ENCODE peak calls at places on chromosomes 6 and 20, in ten cellular contexts. Z is cardiac fibroblast; E is HEK293T; W is HuH-7; P is mucosa of gallbladder; G is KG1; J is stimulated activated CD4-positive, alpha-beta T cell treated with anti-CD3 and anti-CD28 coated beads, Interleukin-4, amount 100 ng/mL, for 24 hours; K is activated CD4-positive, alpha-beta T cell treated with anti-CD3 and anti-CD28 coated beads, Interleukin-2, amount 50 U/mL, for 4 hours; C is naive thymus-derived CD4-positive, alpha-beta T cell; F is AG08396. N is an unnamed sample.

GRCh38 chr20:63574829-63575720 is 1.0 kb upstream of the HELZ2 start:
- DNase-seq in K (no peak), P (no peak), Z (peak; percentile 66), F (no peak), J (no peak), C (no peak), G (no peak), W (no peak), E (no peak), N (no peak)

GRCh38 chr6:113739066-113739655 is 118.0 kb upstream of the MARCKS start:
- DNase-seq in P (no peak), C (no peak), G (no peak), Z (no peak), J (no peak), K (no peak), W (no peak), E (no peak), F (no peak), N (no peak)

GRCh38 chr20:50427740-50428462 is 82.3 kb upstream of the PTPN1 start:
- DNase-seq in E (no peak), C (no peak), Z (peak; percentile 43), J (no peak), W (no peak), K (no peak), F (no peak), G (no peak), P (peak; percentile 50), N (no peak)

GRCh38 chr20:53224851-53225250 is 252.7 kb downstream of the TSHZ2 start:
- DNase-seq in G (no peak), E (no peak), P (no peak), J (no peak), Z (no peak), F (no peak), K (no peak), W (no peak), C (no peak), N (no peak)

GRCh38 chr20:1033751-1034419 is 31.8 kb upstream of the RSPO4 start:
- DNase-seq in F (no peak), P (no peak), E (no peak), W (no peak), G (peak; percentile 89), C (no peak), Z (no peak), K (no peak), J (no peak), N (no peak)

GRCh38 chr6:6057442-6058053 is 50.8 kb upstream of the NRN1 start:
- DNase-seq in W (peak; percentile 10), C (no peak), Z (peak; percentile 34), G (peak; percentile 31), K (no peak), P (peak; percentile 14), E (peak; percentile 38), J (no peak), F (no peak), N (peak; percentile 20)

GRCh38 chr6:103409475-103409874 is 1450.2 kb downstream of the HACE1 start:
- DNase-seq in J (no peak), C (no peak), G (no peak), W (no peak), E (no peak), K (no peak), F (no peak), Z (no peak), P (no peak), N (no peak)

GRCh38 chr20:36097331-36097730 is 57.2 kb upstream of the EPB41L1 start:
- DNase-seq in K (no peak), Z (peak; percentile 80), W (no peak), P (no peak), F (no peak), G (no peak), C (no peak), J (no peak), E (no peak), N (peak; percentile 55)

GRCh38 chr6:111758608-111759293 is 114.5 kb downstream of the FYN start:
- DNase-seq in G (no peak), P (no peak), C (peak; percentile 54), K (no peak), W (no peak), J (no peak), F (no peak), E (no peak), Z (no peak), N (no peak)

GRCh38 chr20:1301031-1301529 is 27.9 kb downstream of the SDCBP2 start:
- DNase-seq in F (peak; percentile 76), G (peak; percentile 14), J (peak; percentile 43), K (peak; percentile 28), C (peak; percentile 47), E (no peak), W (no peak), P (peak; percentile 34), Z (peak; percentile 74), N (no peak)

GRCh38 chr20:49724637-49725606 is 11.2 kb upstream of the B4GALT5 start:
- DNase-seq in Z (peak; percentile 48), K (no peak), E (no peak), P (peak; percentile 20), C (no peak), F (no peak), G (no peak), W (no peak), J (no peak), N (peak; percentile 76)